ENCODE peak calls at places on chromosomes 7 and 10, in nine cellular contexts. O, Q, M, G, Y, D, B, W and A are unnamed samples.

GRCh38 chr10:12051241-12051640 is 8.6 kb upstream of the UPF2 start:
- DNase-seq in W (no peak), Y (no peak), D (no peak), Q (no peak), O (no peak), B (no peak), M (no peak), G (no peak), A (no peak)

GRCh38 chr10:108003061-108003460 is 838.6 kb upstream of the SORCS1 start:
- DNase-seq in O (no peak), W (no peak), Y (no peak), Q (no peak), D (no peak), G (no peak), M (no peak), B (no peak), A (no peak)

GRCh38 chr7:74134117-74134539 is 40.0 kb upstream of the EIF4H start:
- DNase-seq in B (no peak), D (no peak), M (no peak), O (no peak), G (no peak), W (no peak), Y (no peak), Q (no peak), A (no peak)

GRCh38 chr10:34178196-34178595 is 636.9 kb downstream of the PARD3 start:
- DNase-seq in W (no peak), Q (no peak), G (no peak), M (no peak), Y (no peak), D (no peak), B (no peak), O (no peak), A (no peak)

GRCh38 chr10:17510242-17510908 is 56.0 kb upstream of the ST8SIA6 start:
- DNase-seq in Q (no peak), O (peak), G (no peak), B (no peak), Y (no peak), M (no peak), D (no peak), W (no peak), A (no peak)

GRCh38 chr10:77548671-77549070 is 88.9 kb downstream of the KCNMA1 start:
- DNase-seq in W (no peak), Y (no peak), O (no peak), D (no peak), G (no peak), B (no peak), Q (no peak), M (no peak), A (no peak)

GRCh38 chr10:73553316-73553715 is 37.8 kb downstream of the USP54 start:
- DNase-seq in Q (no peak), W (no peak), M (no peak), Y (no peak), B (no peak), O (no peak), D (no peak), G (peak), A (no peak)

GRCh38 chr10:69333205-69333604 is 54.9 kb downstream of the HK1 start:
- DNase-seq in B (peak), M (no peak), Q (peak), G (peak), O (no peak), W (no peak), Y (peak), D (peak), A (no peak)

GRCh38 chr7:50727072-50727471 is 55.6 kb downstream of the GRB10 start:
- DNase-seq in B (no peak), G (no peak), W (no peak), O (peak), D (no peak), Y (no peak), Q (peak), M (no peak), A (no peak)

GRCh38 chr7:30164567-30164966 is 29.8 kb downstream of the MTURN start:
- DNase-seq in G (peak), O (peak), M (no peak), D (no peak), B (no peak), Y (peak), Q (no peak), W (peak), A (no peak)

GRCh38 chr10:131205556-131205955 is 106.0 kb downstream of the TCERG1L start:
- DNase-seq in D (no peak), B (peak), M (no peak), Y (no peak), G (no peak), Q (peak), W (no peak), O (no peak), A (no peak)

GRCh38 chr10:5977471-5978370 is at the start of gene IL15RA:
- DNase-seq in M (no peak), B (peak), D (peak), Q (peak), Y (peak), W (peak), G (peak), O (peak), A (peak)
- TF ChIP-seq CTCF in M (no peak), B (no peak), D (no peak), Q (peak), Y (no peak), W (peak), G (peak), O (peak), A (no peak)

GRCh38 chr10:100364147-100364546 is 17.1 kb downstream of the SCD start:
- DNase-seq in G (no peak), D (no peak), O (no peak), B (no peak), Q (no peak), M (no peak), W (no peak), Y (no peak), A (no peak)
- H3K27ac ChIP-seq in G (peak), D (no peak), O (peak), B (no peak), Q (no peak), M (no peak), W (peak), Y (peak), A (no peak)

GRCh38 chr7:105643384-105643783 is 62.1 kb upstream of the EFCAB10 start:
- DNase-seq in M (no peak), W (no peak), D (no peak), G (peak), B (no peak), O (no peak), Q (peak), Y (peak), A (no peak)
- TF ChIP-seq CTCF in M (peak), W (no peak), D (no peak), G (peak), B (no peak), O (no peak), Q (peak), Y (peak), A (no peak)

GRCh38 chr7:151248191-151249033 is at the start of gene SMARCD3:
- DNase-seq in Q (peak), O (peak), W (no peak), B (peak), M (no peak), D (peak), G (peak), Y (peak), A (no peak)
- H3K27ac ChIP-seq in Q (no peak), O (no peak), W (peak), B (peak), M (peak), D (peak), G (no peak), Y (peak), A (peak)

GRCh38 chr10:93702278-93703001 is at the start of gene FRA10AC1:
- DNase-seq in O (peak), G (peak), W (peak), Y (peak), M (peak), Q (peak), D (peak), B (peak), A (peak)
- TF ChIP-seq CTCF in O (peak), G (peak), W (peak), Y (peak), M (peak), Q (peak), D (peak), B (peak), A (peak)

GRCh38 chr7:6446977-6447588 is 671 bp downstream of the DAGLB start:
- DNase-seq in O (peak), Y (peak), D (peak), Q (peak), B (peak), W (peak), M (no peak), G (peak), A (peak)

GRCh38 chr7:6447589-6448210 is at the start of gene DAGLB:
- DNase-seq in Y (peak), M (peak), G (peak), D (peak), Q (peak), B (peak), O (peak), W (peak), A (peak)

GRCh38 chr7:6453737-6454136 is 6.0 kb upstream of the DAGLB start:
- DNase-seq in O (no peak), G (no peak), Y (no peak), D (no peak), M (no peak), W (peak), B (no peak), Q (no peak), A (no peak)

GRCh38 chr7:6448943-6449543 is 1.3 kb upstream of the DAGLB start:
- DNase-seq in Y (no peak), W (no peak), B (no peak), O (no peak), M (no peak), G (no peak), D (no peak), Q (no peak), A (no peak)

GRCh38 chr7:6451224-6451705 is 3.5 kb upstream of the DAGLB start:
- DNase-seq in Y (no peak), M (no peak), W (no peak), Q (no peak), B (no peak), O (no peak), G (no peak), D (no peak), A (no peak)
- H3K27ac ChIP-seq in Y (no peak), M (no peak), W (peak), Q (no peak), B (no peak), O (no peak), G (no peak), D (no peak), A (no peak)

GRCh38 chr10:21337171-21337792 is 188.2 kb downstream of the SKIDA1 start:
- DNase-seq in D (no peak), Y (no peak), G (no peak), O (no peak), W (no peak), Q (no peak), B (no peak), M (no peak), A (no peak)
- TF ChIP-seq CTCF in D (no peak), Y (no peak), G (no peak), O (no peak), W (peak), Q (peak), B (no peak), M (no peak), A (no peak)